ENCODE peak calls at places on chromosomes 3 and 15, in four cellular contexts. R is ovary, Y is OCI-LY7, F is prostate gland. G is an unnamed sample. For H3K36me3, the result is how much of the 10 kb centered on the place peaks cover.

GRCh38 chr3:169295126-169295525 is 368.4 kb downstream of the MECOM start:
- DNase-seq in Y (peak), F (no peak), R (no peak), G (no peak)

GRCh38 chr3:184237211-184237610 is 7.8 kb downstream of the VWA5B2 start:
- DNase-seq in Y (no peak), F (no peak), R (no peak), G (no peak)

GRCh38 chr15:97598353-97598798 is 362.1 kb upstream of the ARRDC4 start:
- DNase-seq in Y (no peak), F (no peak), R (no peak), G (no peak)

GRCh38 chr15:73922186-73923151 is 3.8 kb upstream of the LOXL1 start:
- DNase-seq in Y (no peak), F (no peak), R (peak), G (no peak)

GRCh38 chr15:95839367-95839782 is 491.1 kb upstream of the NR2F2 start:
- DNase-seq in Y (no peak), F (no peak), R (no peak), G (no peak)

GRCh38 chr15:56496635-56497034 is 31.7 kb upstream of the MNS1 start:
- DNase-seq in F (peak), R (no peak), Y (peak), G (no peak)

GRCh38 chr15:89490550-89491315 is 5.7 kb downstream of the RHCG start:
- DNase-seq in F (no peak), R (no peak), Y (no peak), G (peak)

GRCh38 chr3:114411292-114411691 is 117.5 kb downstream of the TIGIT start:
- DNase-seq in F (no peak), R (no peak), Y (no peak), G (no peak)

GRCh38 chr3:188417329-188417728 is 263.4 kb downstream of the LPP start:
- DNase-seq in Y (peak), R (no peak), F (no peak), G (no peak)

GRCh38 chr3:29527251-29527650 is 246.4 kb downstream of the RBMS3 start:
- DNase-seq in F (no peak), Y (no peak), R (no peak), G (no peak)

DNA sequence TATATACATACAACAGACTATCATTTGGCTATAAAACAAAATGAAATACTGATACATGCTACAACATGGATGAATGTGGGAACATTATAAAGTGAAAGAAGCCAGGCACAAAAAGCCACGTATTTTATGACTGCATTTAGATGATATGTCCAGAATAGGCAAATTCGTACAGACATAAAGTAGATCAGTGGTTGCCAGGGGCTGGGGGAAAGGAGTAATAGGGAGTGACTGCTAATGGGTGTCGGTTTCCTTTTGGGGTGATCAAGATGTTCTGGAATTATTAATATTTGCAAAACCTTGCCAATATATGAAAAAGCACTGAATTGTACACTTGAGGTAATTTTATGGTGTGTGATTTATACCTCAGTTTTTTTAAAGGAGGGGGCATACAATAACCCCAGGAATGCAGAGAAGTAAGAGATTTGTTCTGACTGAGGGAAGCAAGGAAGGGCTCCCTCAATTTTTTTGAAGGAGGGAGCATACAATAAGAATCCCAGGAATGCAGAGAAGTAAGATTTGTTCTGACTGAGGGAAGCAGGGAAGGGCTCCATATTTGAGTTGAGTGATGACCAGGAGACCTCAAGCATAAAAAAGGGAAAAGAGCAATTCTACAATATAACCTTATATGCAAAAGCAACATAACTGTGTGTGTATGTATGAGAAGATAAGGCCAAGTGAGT is 6.2 kb downstream of the PSMD6 start:
- DNase-seq in F (no peak), Y (no peak), R (no peak), G (no peak)
- H3K36me3 ChIP-seq in F (under half), Y (half or more), R (under half), G (under half)

GRCh38 chr3:88192010-88192409 is 42.3 kb downstream of the C3orf38 start:
- DNase-seq in F (no peak), R (no peak), Y (no peak), G (no peak)
- H3K36me3 ChIP-seq in F (under half), R (under half), Y (under half), G (under half)

DNA sequence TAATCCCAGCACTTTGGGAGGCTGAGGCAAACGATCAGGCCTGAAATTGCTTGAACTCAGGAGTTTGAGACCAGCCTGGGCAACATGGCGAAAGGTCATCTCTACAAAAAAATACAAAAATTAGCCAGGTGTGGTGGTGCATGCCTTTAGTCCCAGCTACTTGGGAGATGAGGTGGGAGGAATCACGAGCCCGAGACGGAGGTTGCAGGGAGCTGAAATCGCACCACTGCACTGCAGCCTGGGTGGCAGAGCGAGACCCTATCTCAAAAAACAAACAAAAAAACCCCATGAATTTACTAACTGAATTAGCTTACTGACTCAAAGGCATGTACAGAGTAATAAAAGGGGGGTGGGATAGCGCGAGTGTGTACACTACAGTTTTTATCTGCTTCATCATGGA is 19.4 kb downstream of the ARF4 start:
- DNase-seq in F (no peak), Y (no peak), R (no peak), G (no peak)
- H3K36me3 ChIP-seq in F (under half), Y (half or more), R (under half), G (under half)

DNA sequence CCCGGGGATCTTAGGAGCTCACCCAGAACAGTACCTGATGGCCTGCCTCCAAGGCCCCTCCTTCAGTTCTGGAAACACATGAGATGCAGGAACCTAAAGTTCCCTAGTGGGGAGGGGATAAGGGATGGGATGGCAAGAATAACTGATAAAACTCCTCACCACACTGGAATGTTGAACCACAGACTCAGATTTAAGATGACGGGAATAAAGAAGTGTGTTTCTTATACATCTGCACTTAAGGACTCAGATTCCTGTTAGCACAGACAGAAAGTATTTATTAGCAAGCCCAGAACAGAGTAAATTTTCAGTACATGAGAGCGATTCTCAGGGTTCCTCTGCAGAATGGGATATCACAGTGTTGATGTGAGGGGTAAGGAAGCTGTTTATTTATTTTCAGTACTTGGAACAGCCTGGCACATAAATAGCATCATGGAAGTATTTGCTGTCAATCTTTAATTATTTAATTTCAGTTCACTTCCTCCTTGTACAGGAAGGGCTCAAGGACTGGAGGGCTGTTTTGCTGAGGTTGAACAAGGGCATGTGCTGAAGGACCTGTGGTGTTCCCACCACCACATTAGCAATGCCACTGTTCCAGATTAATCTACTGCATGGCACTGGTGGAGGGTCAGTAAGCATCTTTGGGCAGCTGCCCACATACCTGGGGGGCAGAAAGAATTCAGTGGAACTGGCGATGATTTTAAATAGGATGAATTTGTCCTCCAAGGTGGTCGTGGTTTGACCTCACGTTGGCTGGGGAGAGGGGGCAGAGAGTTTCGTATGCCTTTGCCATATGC is 245.0 kb downstream of the TLE3 start:
- DNase-seq in R (no peak), F (no peak), Y (no peak), G (no peak)
- H3K36me3 ChIP-seq in R (under half), F (under half), Y (under half), G (under half)

DNA sequence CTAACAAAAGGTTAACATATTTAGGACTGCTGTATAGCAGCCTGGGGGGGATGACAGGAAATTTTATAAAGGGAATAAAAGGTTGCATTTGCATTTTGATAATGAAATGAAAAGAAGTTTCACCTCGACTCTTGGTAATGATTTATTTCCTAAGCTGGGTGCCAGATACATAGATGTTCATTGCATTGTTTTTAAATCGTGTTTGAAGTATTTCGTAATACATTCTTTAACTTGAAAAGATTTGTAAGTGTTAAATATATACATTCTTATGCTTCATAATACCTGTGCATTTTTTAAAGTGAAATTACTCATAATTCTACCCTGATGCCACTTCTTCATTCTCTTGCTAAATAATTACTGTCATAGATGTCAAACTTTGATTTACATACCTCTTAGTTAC is 22.8 kb downstream of the LDHAL6B start:
- DNase-seq in R (no peak), F (no peak), Y (no peak), G (no peak)
- H3K36me3 ChIP-seq in R (under half), F (under half), Y (under half), G (under half)

DNA sequence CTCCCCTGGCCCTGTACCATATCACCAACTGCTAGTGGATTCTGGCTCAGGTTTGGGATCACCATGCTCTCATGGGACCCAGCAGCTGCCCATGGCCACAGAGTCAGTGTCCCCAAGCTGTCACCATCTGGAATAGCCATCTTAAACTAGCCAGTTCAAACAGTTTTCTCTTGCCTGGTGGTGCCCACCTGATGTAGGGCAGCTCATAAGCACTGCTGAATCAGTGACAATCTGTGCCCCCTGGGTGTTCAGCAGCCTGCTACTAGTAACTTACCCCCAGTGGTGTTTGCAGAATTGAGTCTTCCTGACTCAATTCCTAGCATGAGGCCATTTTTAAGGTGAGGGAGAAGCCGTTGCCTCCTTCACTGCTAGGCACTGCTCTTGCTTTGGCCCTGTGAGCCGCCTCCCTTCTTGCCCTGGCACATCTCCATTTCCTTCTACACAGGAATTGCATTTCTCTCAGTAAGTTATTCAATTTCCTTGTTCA is 7.9 kb downstream of the RPSA start:
- DNase-seq in R (no peak), Y (peak), F (no peak), G (no peak)
- H3K36me3 ChIP-seq in R (under half), Y (half or more), F (under half), G (half or more)